ENCODE peak calls at places on chromosome 1, in eight cellular contexts. I is Daoy; B is LHCN-M2; S is effector memory CD4-positive, alpha-beta T cell; D is cardiac muscle cell; E is activated CD4-positive, alpha-beta T cell treated with anti-CD3 and anti-CD28 coated beads, Interleukin-2, amount 10 ng/mL, durations not matched to agents 7 days and 5 days; Y is T-helper 2 cell; A is HTR-8/SVneo. T is an unnamed sample.

GRCh38 chr1:46719689-46720088 is 775 bp upstream of the EFCAB14 start:
- DNase-seq in Y (no peak), S (no peak), E (no peak), A (no peak), I (peak), D (no peak), B (no peak), T (peak)

GRCh38 chr1:221712776-221713431 is 29.0 kb downstream of the DUSP10 start:
- DNase-seq in Y (peak), B (no peak), E (peak), I (no peak), A (no peak), S (peak), D (no peak), T (no peak)

GRCh38 chr1:14363191-14363590 is 235.3 kb upstream of the KAZN start:
- DNase-seq in S (no peak), D (no peak), A (no peak), Y (no peak), I (peak), E (no peak), B (no peak), T (no peak)

GRCh38 chr1:235415008-235415904 is 48.0 kb downstream of the TBCE start:
- DNase-seq in E (peak), Y (peak), D (peak), A (peak), I (peak), S (peak), B (peak), T (peak)

GRCh38 chr1:88729297-88729696 is 45.2 kb downstream of the PKN2 start:
- DNase-seq in S (no peak), B (no peak), D (no peak), Y (no peak), E (no peak), I (no peak), A (no peak), T (no peak)

GRCh38 chr1:208243522-208243850 is 698 bp downstream of the PLXNA2 start:
- DNase-seq in E (no peak), I (peak), D (no peak), A (no peak), Y (no peak), B (no peak), S (no peak), T (no peak)

GRCh38 chr1:181453541-181454201 is 29.6 kb upstream of the CACNA1E start:
- DNase-seq in S (no peak), Y (no peak), E (no peak), A (no peak), D (no peak), I (no peak), B (no peak), T (no peak)

GRCh38 chr1:202105571-202106339 is 17.0 kb upstream of the GPR37L1 start:
- DNase-seq in S (no peak), Y (no peak), A (peak), I (peak), B (no peak), E (no peak), D (peak), T (no peak)

GRCh38 chr1:29802181-29803068 is 566.1 kb downstream of the PTPRU start:
- DNase-seq in E (no peak), A (no peak), B (no peak), Y (no peak), I (no peak), D (no peak), S (no peak), T (peak)

GRCh38 chr1:46248122-46248920 is 758 bp downstream of the RAD54L start:
- DNase-seq in A (peak), E (peak), B (peak), S (no peak), I (peak), Y (no peak), D (no peak), T (no peak)

GRCh38 chr1:202131956-202132821 is 9.5 kb downstream of the GPR37L1 start:
- DNase-seq in E (no peak), B (no peak), D (no peak), I (no peak), Y (no peak), S (no peak), A (no peak), T (no peak)

T was measured in lung microvascular endothelial cell.